ENCODE peak calls at places on chromosome 18, in six cellular contexts. One of them, this sample, is unnamed.

GRCh38 chr18:46264255-46264654 is 160.1 kb downstream of the HAUS1 start:
- DNase-seq in HepG2: peak; percentile 9
- DNase-seq in K562: peak; percentile 10
- DNase-seq in GM12878: no peak
- DNase-seq in endothelial cell of umbilical vein: peak; percentile 29
- DNase-seq in NB4: no peak
- DNase-seq in this sample: peak; percentile 2

GRCh38 chr18:55552498-55553189 is 35.3 kb downstream of the TCF4 start:
- DNase-seq in HepG2: no peak
- DNase-seq in K562: no peak
- DNase-seq in NB4: no peak
- DNase-seq in endothelial cell of umbilical vein: no peak
- DNase-seq in GM12878: no peak
- DNase-seq in this sample: no peak

GRCh38 chr18:56035546-56035945 is 447.6 kb upstream of the TCF4 start:
- DNase-seq in K562: no peak
- DNase-seq in GM12878: no peak
- DNase-seq in HepG2: no peak
- DNase-seq in NB4: no peak
- DNase-seq in endothelial cell of umbilical vein: no peak
- DNase-seq in this sample: no peak

GRCh38 chr18:5746844-5747243 is 148.5 kb downstream of the TMEM200C start:
- DNase-seq in NB4: no peak
- DNase-seq in endothelial cell of umbilical vein: no peak
- DNase-seq in HepG2: peak; percentile 86
- DNase-seq in K562: no peak
- DNase-seq in GM12878: no peak
- DNase-seq in this sample: no peak

GRCh38 chr18:33596178-33596854 is 18.3 kb downstream of the ASXL3 start:
- DNase-seq in endothelial cell of umbilical vein: peak; percentile 90
- DNase-seq in HepG2: no peak
- DNase-seq in NB4: no peak
- DNase-seq in GM12878: no peak
- DNase-seq in K562: no peak
- DNase-seq in this sample: no peak

GRCh38 chr18:10059610-10060468 is 146.0 kb downstream of the VAPA start:
- DNase-seq in endothelial cell of umbilical vein: no peak
- DNase-seq in K562: no peak
- DNase-seq in GM12878: no peak
- DNase-seq in NB4: peak; percentile 53
- DNase-seq in HepG2: no peak
- DNase-seq in this sample: no peak

GRCh38 chr18:32769242-32770180 is 3.3 kb downstream of the KLHL14 start:
- DNase-seq in K562: no peak
- DNase-seq in GM12878: no peak
- DNase-seq in NB4: no peak
- DNase-seq in HepG2: peak; percentile 82
- DNase-seq in endothelial cell of umbilical vein: no peak
- DNase-seq in this sample: no peak

GRCh38 chr18:35178260-35178659 is 62.6 kb upstream of the ZNF397 start:
- DNase-seq in NB4: peak; percentile 47
- DNase-seq in HepG2: no peak
- DNase-seq in GM12878: no peak
- DNase-seq in K562: no peak
- DNase-seq in endothelial cell of umbilical vein: no peak
- DNase-seq in this sample: no peak

GRCh38 chr18:49768051-49768391 is 45.3 kb downstream of the ACAA2 start:
- DNase-seq in NB4: peak; percentile 37
- DNase-seq in K562: peak; percentile 12
- DNase-seq in HepG2: peak; percentile 18
- DNase-seq in GM12878: no peak
- DNase-seq in endothelial cell of umbilical vein: peak; percentile 62
- DNase-seq in this sample: peak; percentile 61

DNA sequence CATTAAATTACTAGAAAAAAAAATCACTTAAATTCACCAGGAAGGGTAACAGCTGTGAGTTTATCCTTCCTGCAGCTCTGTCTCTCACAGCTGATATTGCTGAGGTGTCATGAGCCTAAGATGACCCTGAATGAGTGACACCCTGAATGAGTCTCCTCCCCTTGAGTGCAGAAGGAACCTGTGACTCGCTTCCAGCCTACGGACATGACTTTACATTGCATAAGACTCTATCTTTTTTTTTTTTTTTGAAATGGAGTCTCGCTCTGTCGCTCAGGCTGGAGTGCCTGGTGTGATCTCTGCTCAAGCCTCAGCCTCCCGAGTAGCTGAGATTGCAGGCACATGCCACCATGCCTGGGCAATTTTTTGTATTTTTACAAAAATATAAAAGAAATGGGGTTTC is 14.1 kb downstream of the MRO start:
- DNase-seq in K562: no peak
- DNase-seq in HepG2: no peak
- DNase-seq in endothelial cell of umbilical vein: no peak
- DNase-seq in NB4: peak; percentile 64
- DNase-seq in GM12878: no peak
- DNase-seq in this sample: no peak
- TF ChIP-seq MYC in K562: no peak
- TF ChIP-seq MYC in HepG2: no peak
- TF ChIP-seq MYC in endothelial cell of umbilical vein: no peak
- TF ChIP-seq MYC in NB4: no peak
- TF ChIP-seq MYC in GM12878: no peak
- TF ChIP-seq MYC in this sample: no peak

GRCh38 chr18:51288582-51288981 is 91.1 kb upstream of the MEX3C start:
- DNase-seq in K562: no peak
- DNase-seq in endothelial cell of umbilical vein: no peak
- DNase-seq in NB4: no peak
- DNase-seq in HepG2: no peak
- DNase-seq in GM12878: no peak
- DNase-seq in this sample: no peak

GRCh38 chr18:51287818-51288508 is 90.5 kb upstream of the MEX3C start:
- DNase-seq in endothelial cell of umbilical vein: no peak
- DNase-seq in HepG2: no peak
- DNase-seq in GM12878: no peak
- DNase-seq in K562: no peak
- DNase-seq in NB4: no peak
- DNase-seq in this sample: no peak

GRCh38 chr18:51290864-51291263 is 93.4 kb upstream of the MEX3C start:
- DNase-seq in K562: no peak
- DNase-seq in GM12878: no peak
- DNase-seq in HepG2: no peak
- DNase-seq in NB4: no peak
- DNase-seq in endothelial cell of umbilical vein: no peak
- DNase-seq in this sample: no peak
- TF ChIP-seq MYC in K562: no peak
- TF ChIP-seq MYC in GM12878: no peak
- TF ChIP-seq MYC in HepG2: no peak
- TF ChIP-seq MYC in NB4: no peak
- TF ChIP-seq MYC in endothelial cell of umbilical vein: no peak
- TF ChIP-seq MYC in this sample: no peak

DNA sequence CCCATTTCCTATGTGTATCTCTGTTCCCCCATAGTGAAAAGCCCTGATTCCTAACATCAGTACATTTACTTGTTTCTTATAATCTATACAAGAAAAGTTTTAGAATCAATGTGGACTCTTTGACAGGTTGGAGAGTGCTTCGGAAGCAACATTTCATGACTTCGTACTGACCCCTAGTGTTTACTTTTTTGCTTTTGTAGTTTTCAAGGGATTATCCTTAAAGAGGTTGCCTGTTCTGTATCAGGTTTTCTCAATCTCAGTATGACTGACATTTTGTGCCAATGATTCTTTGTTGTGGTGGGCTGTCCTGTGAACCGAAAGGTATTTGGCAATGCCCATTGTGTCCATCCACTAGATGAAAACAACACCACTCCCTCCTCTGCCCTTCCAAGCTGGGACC is 43.3 kb upstream of the SERPINB2 start:
- DNase-seq in NB4: peak; percentile 62
- DNase-seq in K562: no peak
- DNase-seq in HepG2: no peak
- DNase-seq in GM12878: no peak
- DNase-seq in endothelial cell of umbilical vein: peak; percentile 36
- DNase-seq in this sample: peak; percentile 43
- TF ChIP-seq MYC in NB4: no peak
- TF ChIP-seq MYC in K562: no peak
- TF ChIP-seq MYC in HepG2: no peak
- TF ChIP-seq MYC in GM12878: no peak
- TF ChIP-seq MYC in endothelial cell of umbilical vein: no peak
- TF ChIP-seq MYC in this sample: no peak

DNA sequence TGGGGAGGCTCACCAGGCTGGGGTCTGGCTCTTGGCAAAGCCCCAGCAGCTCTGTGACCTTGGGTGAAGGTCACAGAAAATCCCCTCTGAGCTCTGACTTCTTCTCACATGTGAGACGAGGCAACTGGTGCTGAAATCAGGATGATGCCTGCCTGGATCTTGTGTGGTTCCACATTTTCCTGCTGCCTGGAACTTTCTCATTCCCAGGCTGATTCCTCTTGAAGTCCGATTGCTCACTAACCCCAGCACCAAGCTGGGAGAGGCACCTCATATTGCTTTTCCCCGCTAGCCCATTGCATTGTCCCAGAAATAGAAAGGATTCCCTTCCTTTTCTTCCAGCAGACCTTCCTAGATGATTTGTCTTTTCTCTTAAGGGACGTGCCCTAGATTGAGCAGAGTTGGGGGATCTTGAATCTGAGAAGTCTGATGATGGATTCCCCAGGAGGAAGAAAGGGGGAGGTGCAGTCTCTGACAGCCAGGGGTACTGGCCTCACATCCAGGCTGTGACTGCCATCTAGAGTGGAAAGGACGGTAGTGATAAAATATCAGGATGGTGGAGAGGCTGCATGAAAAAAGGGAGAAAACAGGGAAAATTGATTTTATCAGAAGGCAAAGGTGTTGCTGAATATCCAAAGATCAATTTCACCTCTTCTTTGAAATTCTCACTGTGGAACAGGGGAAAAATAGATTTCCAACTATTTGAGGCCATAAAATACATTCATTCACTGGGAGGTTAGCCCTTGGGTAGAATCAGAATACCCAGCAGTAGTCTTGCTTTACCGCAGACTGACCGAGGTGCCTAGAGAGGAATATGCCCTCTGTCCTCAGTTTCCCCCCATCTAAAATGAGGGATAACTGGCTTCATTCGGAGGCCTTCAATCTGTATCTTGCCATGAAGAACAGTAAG is 96.3 kb downstream of the FAM210A start:
- DNase-seq in K562: peak; percentile 73
- DNase-seq in endothelial cell of umbilical vein: peak; percentile 67
- DNase-seq in HepG2: peak; percentile 67
- DNase-seq in NB4: peak; percentile 62
- DNase-seq in GM12878: peak; percentile 48
- DNase-seq in this sample: peak; percentile 61
- TF ChIP-seq MYC in K562: no peak
- TF ChIP-seq MYC in endothelial cell of umbilical vein: no peak
- TF ChIP-seq MYC in HepG2: no peak
- TF ChIP-seq MYC in NB4: no peak
- TF ChIP-seq MYC in GM12878: no peak
- TF ChIP-seq MYC in this sample: no peak

GRCh38 chr18:3262234-3263171 is 570 bp downstream of the MYL12B start:
- DNase-seq in NB4: peak; percentile 38
- DNase-seq in HepG2: no peak
- DNase-seq in endothelial cell of umbilical vein: peak; percentile 51
- DNase-seq in K562: peak; percentile 88
- DNase-seq in GM12878: no peak
- DNase-seq in this sample: peak; percentile 42
- TF ChIP-seq MYC in NB4: no peak
- TF ChIP-seq MYC in HepG2: no peak
- TF ChIP-seq MYC in endothelial cell of umbilical vein: no peak
- TF ChIP-seq MYC in K562: no peak
- TF ChIP-seq MYC in GM12878: no peak
- TF ChIP-seq MYC in this sample: no peak

GRCh38 chr18:22282311-22283235 is 113.2 kb downstream of the GATA6 start:
- DNase-seq in GM12878: no peak
- DNase-seq in HepG2: peak; percentile 86
- DNase-seq in K562: no peak
- DNase-seq in NB4: peak; percentile 87
- DNase-seq in endothelial cell of umbilical vein: peak; percentile 96
- DNase-seq in this sample: peak; percentile 92
- TF ChIP-seq MYC in GM12878: no peak
- TF ChIP-seq MYC in HepG2: no peak
- TF ChIP-seq MYC in K562: no peak
- TF ChIP-seq MYC in NB4: no peak
- TF ChIP-seq MYC in endothelial cell of umbilical vein: no peak
- TF ChIP-seq MYC in this sample: no peak

DNA sequence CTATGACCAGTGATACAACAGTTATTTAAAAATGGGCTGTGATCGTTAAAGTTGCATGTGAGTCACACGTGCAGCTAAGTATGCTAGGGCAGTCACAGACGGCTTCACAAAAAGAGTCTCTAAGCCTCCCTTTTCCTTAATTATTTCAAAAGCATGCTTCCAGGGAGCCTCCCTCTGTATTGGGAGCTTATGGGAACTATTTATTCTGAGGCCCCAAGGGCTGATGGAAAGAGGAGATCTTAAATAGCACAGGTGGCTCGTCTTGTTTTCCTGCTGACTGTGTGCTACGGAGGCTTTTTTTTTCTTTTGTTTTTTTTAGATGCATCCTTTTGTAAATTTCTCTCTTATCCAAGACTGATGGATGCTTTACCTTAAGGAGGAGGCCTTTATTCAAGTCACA is 94.3 kb downstream of the ADCYAP1 start:
- DNase-seq in K562: no peak
- DNase-seq in HepG2: no peak
- DNase-seq in GM12878: no peak
- DNase-seq in endothelial cell of umbilical vein: no peak
- DNase-seq in NB4: no peak
- DNase-seq in this sample: no peak
- TF ChIP-seq MYC in K562: no peak
- TF ChIP-seq MYC in HepG2: no peak
- TF ChIP-seq MYC in GM12878: no peak
- TF ChIP-seq MYC in endothelial cell of umbilical vein: no peak
- TF ChIP-seq MYC in NB4: no peak
- TF ChIP-seq MYC in this sample: no peak